ENCODE peak calls at places on chromosomes 13 and 19, in six cellular contexts. H is hepatic stellate cell, A is heart right ventricle, M is Right ventricle myocardium superior, K is ascending aorta, N is PC-9. F is an unnamed sample.

GRCh38 chr19:55353803-55354697 is 469 bp downstream of the COX6B2 start:
- DNase-seq in H (peak), A (peak), M (peak), K (peak), N (peak), F (peak)

GRCh38 chr13:50425772-50426171 is 410.5 kb downstream of the KCNRG start:
- DNase-seq in H (no peak), A (no peak), M (no peak), K (no peak), N (no peak), F (no peak)

GRCh38 chr13:27549406-27549981 is 70.8 kb downstream of the LNX2 start:
- DNase-seq in H (no peak), A (no peak), M (no peak), K (no peak), N (no peak), F (no peak)

GRCh38 chr19:24053601-24054000 is 33.4 kb upstream of the ZNF254 start:
- DNase-seq in H (no peak), A (no peak), M (no peak), K (no peak), N (no peak), F (no peak)

GRCh38 chr13:23822252-23822824 is 66.9 kb downstream of the MIPEP start:
- DNase-seq in H (no peak), A (no peak), M (no peak), K (no peak), N (no peak), F (no peak)

GRCh38 chr19:48258350-48258749 is 2.6 kb upstream of the CARD8 start:
- DNase-seq in H (no peak), A (no peak), M (no peak), K (no peak), N (no peak), F (no peak)

GRCh38 chr19:53182202-53182601 is 11.0 kb downstream of the ZNF665 start:
- DNase-seq in H (no peak), A (no peak), M (no peak), K (no peak), N (no peak), F (no peak)

GRCh38 chr13:44063881-44064280 is 184.2 kb downstream of the LACC1 start:
- DNase-seq in H (no peak), A (no peak), M (no peak), K (no peak), N (no peak), F (no peak)

GRCh38 chr19:41785653-41786052 is 10.7 kb upstream of the CEACAM3 start:
- DNase-seq in H (peak), A (peak), M (peak), K (no peak), N (peak), F (peak)

GRCh38 chr13:25401958-25402357 is 30.2 kb downstream of the ATP8A2 start:
- DNase-seq in H (no peak), A (no peak), M (no peak), K (no peak), N (no peak), F (no peak)

GRCh38 chr19:3818479-3818878 is 32.3 kb upstream of the MATK start:
- DNase-seq in H (peak), A (no peak), M (no peak), K (no peak), N (no peak), F (no peak)

GRCh38 chr19:30225615-30226463 is 146.3 kb upstream of the ZNF536 start:
- DNase-seq in H (no peak), A (no peak), M (no peak), K (no peak), N (no peak), F (no peak)

GRCh38 chr19:17504030-17504429 is 7.4 kb upstream of the PGLS start:
- DNase-seq in H (no peak), A (no peak), M (no peak), K (no peak), N (no peak), F (no peak)

GRCh38 chr19:45677351-45678230 is 9.6 kb downstream of the GIPR start:
- DNase-seq in H (peak), A (peak), M (peak), K (peak), N (peak), F (peak)

GRCh38 chr13:75637101-75637774 is 1.1 kb downstream of the LMO7 start:
- DNase-seq in H (peak), A (no peak), M (no peak), K (no peak), N (no peak), F (no peak)

GRCh38 chr13:110942248-110942981 is 27.5 kb upstream of the ANKRD10 start:
- DNase-seq in H (no peak), A (no peak), M (no peak), K (no peak), N (peak), F (peak)

GRCh38 chr19:29537181-29537580 is 11.4 kb downstream of the VSTM2B start:
- DNase-seq in H (no peak), A (no peak), M (no peak), K (peak), N (no peak), F (no peak)

GRCh38 chr19:44748426-44749254 is at the start of gene BCL3:
- DNase-seq in H (peak), A (peak), M (peak), K (peak), N (peak), F (no peak)

GRCh38 chr19:38013913-38014575 is 107.0 kb downstream of the SIPA1L3 start:
- DNase-seq in H (no peak), A (no peak), M (no peak), K (no peak), N (no peak), F (peak)

GRCh38 chr13:99908129-99908805 is 63.3 kb downstream of the ZIC5 start:
- DNase-seq in H (no peak), A (no peak), M (no peak), K (no peak), N (peak), F (no peak)

GRCh38 chr13:77022341-77022740 is 4.6 kb downstream of the FBXL3 start:
- DNase-seq in H (peak), A (no peak), M (no peak), K (no peak), N (no peak), F (peak)

GRCh38 chr19:38700933-38701454 is 43.3 kb downstream of the CAPN12 start:
- DNase-seq in H (no peak), A (no peak), M (no peak), K (no peak), N (no peak), F (no peak)

GRCh38 chr19:8240274-8241229 is 31.4 kb downstream of the CERS4 start:
- DNase-seq in H (peak), A (peak), M (peak), K (peak), N (peak), F (peak)

GRCh38 chr19:43798546-43799409 is 3.5 kb downstream of the LYPD5 start:
- DNase-seq in H (no peak), A (no peak), M (no peak), K (no peak), N (peak), F (no peak)

GRCh38 chr13:107035778-107036177 is 467.8 kb upstream of the ARGLU1 start:
- DNase-seq in H (peak), A (no peak), M (no peak), K (no peak), N (no peak), F (peak)

GRCh38 chr13:80137994-80138393 is 202.9 kb downstream of the SPRY2 start:
- DNase-seq in H (no peak), A (no peak), M (no peak), K (no peak), N (no peak), F (no peak)

GRCh38 chr13:75783906-75784485 is 147.9 kb downstream of the LMO7 start:
- DNase-seq in H (no peak), A (no peak), M (no peak), K (no peak), N (no peak), F (no peak)

GRCh38 chr13:99386495-99386894 is 79.3 kb upstream of the GPR183 start:
- DNase-seq in H (no peak), A (no peak), M (no peak), K (peak), N (no peak), F (no peak)

GRCh38 chr19:44576843-44577565 is 36.4 kb upstream of the IGSF23 start:
- DNase-seq in H (no peak), A (no peak), M (no peak), K (no peak), N (peak), F (no peak)

GRCh38 chr13:49457221-49457620 is 13.1 kb downstream of the SETDB2 start:
- DNase-seq in H (no peak), A (no peak), M (no peak), K (no peak), N (no peak), F (no peak)

GRCh38 chr13:45779901-45780300 is 71.7 kb downstream of the SIAH3 start:
- DNase-seq in H (no peak), A (no peak), M (no peak), K (no peak), N (no peak), F (no peak)

GRCh38 chr13:52345048-52345447 is 60.9 kb downstream of the THSD1 start:
- DNase-seq in H (peak), A (no peak), M (no peak), K (no peak), N (no peak), F (no peak)

GRCh38 chr19:43354305-43354627 is 780 bp downstream of the CD177 start:
- DNase-seq in H (no peak), A (no peak), M (no peak), K (no peak), N (no peak), F (no peak)

GRCh38 chr19:10812902-10813404 is 23.1 kb downstream of the TMED1 start:
- DNase-seq in H (peak), A (no peak), M (peak), K (peak), N (no peak), F (peak)

GRCh38 chr13:61884830-61885229 is 469.2 kb upstream of the PCDH20 start:
- DNase-seq in H (no peak), A (no peak), M (no peak), K (no peak), N (no peak), F (no peak)

GRCh38 chr13:91400094-91400462 is 1.7 kb downstream of the GPC5 start:
- DNase-seq in H (no peak), A (no peak), M (no peak), K (no peak), N (no peak), F (no peak)

GRCh38 chr13:74573654-74574053 is 439.4 kb upstream of the KLF12 start:
- DNase-seq in H (no peak), A (peak), M (no peak), K (no peak), N (no peak), F (no peak)

GRCh38 chr19:19006213-19006612 is 27.1 kb downstream of the SUGP2 start:
- DNase-seq in H (no peak), A (no peak), M (no peak), K (no peak), N (no peak), F (no peak)